ENCODE peak calls at places on chromosomes 1 and 21, in four cellular contexts. S, Z, P and W are unnamed samples.

GRCh38 chr1:53656062-53656915 is 82.7 kb downstream of the GLIS1 start:
- DNase-seq in S (peak), Z (peak), P (no peak), W (no peak)

GRCh38 chr1:115649964-115650363 is 8.2 kb downstream of the VANGL1 start:
- DNase-seq in P (no peak), S (no peak), Z (no peak), W (no peak)

GRCh38 chr1:182629674-182630073 is 25.5 kb upstream of the RGS16 start:
- DNase-seq in S (peak), P (no peak), Z (no peak), W (no peak)

GRCh38 chr1:110148961-110149360 is 1.3 kb upstream of the SLC6A17 start:
- DNase-seq in Z (no peak), P (no peak), S (no peak), W (no peak)

GRCh38 chr21:41169701-41170100 is 1.7 kb downstream of the BACE2 start:
- DNase-seq in Z (no peak), S (no peak), P (no peak), W (no peak)

GRCh38 chr21:14862794-14863720 is 201.7 kb downstream of the NRIP1 start:
- DNase-seq in S (no peak), P (no peak), Z (no peak), W (no peak)

GRCh38 chr1:233625510-233625981 is 11.6 kb downstream of the KCNK1 start:
- DNase-seq in P (no peak), Z (no peak), S (no peak), W (no peak)

GRCh38 chr1:79852004-79852403 is 845.5 kb upstream of the ADGRL4 start:
- DNase-seq in Z (no peak), S (no peak), P (no peak), W (no peak)

GRCh38 chr1:66250075-66250474 is 283.9 kb upstream of the SGIP1 start:
- DNase-seq in P (no peak), S (no peak), Z (no peak), W (no peak)

GRCh38 chr21:37269481-37269880 is 2.3 kb upstream of the VPS26C start:
- DNase-seq in Z (no peak), S (no peak), P (no peak), W (no peak)

GRCh38 chr1:63813829-63814277 is 40.0 kb downstream of the ROR1 start:
- DNase-seq in Z (no peak), S (no peak), P (no peak), W (no peak)

GRCh38 chr1:116417678-116418077 is 44.6 kb downstream of the ATP1A1 start:
- DNase-seq in Z (no peak), P (no peak), S (no peak), W (no peak)

GRCh38 chr21:19433623-19434022 is 1030.0 kb upstream of the TMPRSS15 start:
- DNase-seq in S (no peak), Z (no peak), P (no peak), W (no peak)

GRCh38 chr1:181514298-181515290 is 31.3 kb downstream of the CACNA1E start:
- DNase-seq in Z (no peak), S (no peak), P (no peak), W (no peak)

GRCh38 chr1:161790587-161791317 is 24.6 kb downstream of the ATF6 start:
- DNase-seq in P (no peak), Z (no peak), S (no peak), W (no peak)

GRCh38 chr1:198858026-198858425 is 219.2 kb downstream of the PTPRC start:
- DNase-seq in P (no peak), Z (no peak), S (no peak), W (no peak)

GRCh38 chr1:246923900-246924299 is 7.8 kb downstream of the AHCTF1 start:
- DNase-seq in Z (no peak), P (no peak), S (no peak), W (no peak)

GRCh38 chr21:42073140-42074099 is 2.3 kb downstream of the UMODL1 start:
- DNase-seq in S (no peak), P (no peak), Z (no peak), W (no peak)

GRCh38 chr1:113195115-113195845 is 122.3 kb downstream of the LRIG2 start:
- DNase-seq in Z (no peak), S (no peak), P (no peak), W (no peak)

GRCh38 chr1:112698366-112699310 is 8.3 kb downstream of the RHOC start:
- DNase-seq in S (no peak), P (no peak), Z (no peak), W (no peak)

GRCh38 chr1:232655041-232655745 is 25.3 kb upstream of the SIPA1L2 start:
- DNase-seq in Z (no peak), S (peak), P (no peak), W (no peak)

GRCh38 chr1:223189903-223190724 is 47.1 kb upstream of the TLR5 start:
- DNase-seq in Z (peak), P (peak), S (no peak), W (no peak)

GRCh38 chr21:43370888-43371570 is 55.9 kb downstream of the SIK1 start:
- DNase-seq in Z (no peak), S (no peak), P (no peak), W (no peak)

GRCh38 chr1:41333146-41333784 is 28.0 kb upstream of the FOXO6 start:
- DNase-seq in P (no peak), S (no peak), Z (peak), W (no peak)

GRCh38 chr1:229342902-229343587 is at the start of gene CCSAP:
- DNase-seq in P (peak), S (peak), Z (peak), W (peak)

GRCh38 chr1:206555473-206555935 is 48.2 kb downstream of the RASSF5 start:
- DNase-seq in S (no peak), P (peak), Z (no peak), W (no peak)

GRCh38 chr1:151993084-151993733 is 450 bp downstream of the S100A10 start:
- DNase-seq in P (peak), Z (no peak), S (no peak), W (no peak)

GRCh38 chr1:194717334-194717733 is 1530.9 kb upstream of the B3GALT2 start:
- DNase-seq in Z (no peak), P (no peak), S (no peak), W (no peak)